ENCODE peak calls at places on chromosomes 2 and 18, in seven cellular contexts. O is GM12864, F is Panc1, M is GM23338, W is cardiac fibroblast, B is suprapubic skin, E is adrenal gland. Z is an unnamed sample.

GRCh38 chr2:230865324-230865765 is 603 bp downstream of the ITM2C start:
- DNase-seq in B (no peak), W (peak; percentile 20), M (peak; percentile 78), F (no peak), O (no peak), E (no peak), Z (no peak)

GRCh38 chr2:162126145-162126926 is 25.7 kb downstream of the GCG start:
- DNase-seq in O (peak; percentile 18), M (no peak), F (no peak), B (no peak), E (no peak), W (no peak), Z (no peak)

GRCh38 chr2:64267699-64268098 is 123.5 kb upstream of the PELI1 start:
- DNase-seq in W (peak; percentile 75), B (no peak), M (peak; percentile 84), E (no peak), F (no peak), O (no peak), Z (no peak)

GRCh38 chr18:52992041-52992440 is 652.0 kb downstream of the DCC start:
- DNase-seq in O (no peak), E (no peak), B (no peak), W (no peak), F (no peak), M (peak; percentile 80), Z (no peak)

GRCh38 chr2:128685841-128686497 is 367.3 kb upstream of the HS6ST1 start:
- DNase-seq in F (no peak), M (no peak), O (no peak), E (peak; percentile 18), B (no peak), W (no peak), Z (no peak)

GRCh38 chr2:229270551-229271410 is at the start of gene PID1:
- DNase-seq in B (no peak), W (peak; percentile 69), M (peak; percentile 78), E (no peak), F (no peak), O (no peak), Z (no peak)

GRCh38 chr2:84940836-84941412 is 30.0 kb upstream of the KCMF1 start:
- DNase-seq in F (no peak), W (no peak), E (no peak), O (no peak), B (no peak), M (no peak), Z (no peak)

GRCh38 chr2:26646986-26647672 is 6.0 kb upstream of the CIB4 start:
- DNase-seq in M (no peak), E (peak; percentile 35), B (peak; percentile 67), W (no peak), F (no peak), O (no peak), Z (no peak)

GRCh38 chr2:29528891-29529520 is 392.4 kb downstream of the ALK start:
- DNase-seq in M (no peak), F (no peak), O (no peak), W (peak; percentile 42), E (peak; percentile 74), B (no peak), Z (no peak)

GRCh38 chr18:76931171-76931570 is 108.8 kb downstream of the ZNF236 start:
- DNase-seq in B (no peak), O (no peak), M (no peak), E (no peak), F (no peak), W (no peak), Z (no peak)

GRCh38 chr2:17879137-17879912 is 858 bp downstream of the KCNS3 start:
- DNase-seq in W (peak; percentile 14), F (no peak), M (peak; percentile 96), O (no peak), B (peak; percentile 82), E (no peak), Z (peak; percentile 34)

GRCh38 chr2:100976061-100976460 is 26.0 kb upstream of the RPL31 start:
- DNase-seq in W (no peak), F (no peak), E (no peak), O (no peak), M (no peak), B (no peak), Z (no peak)

GRCh38 chr2:64454316-64455030 is 511 bp downstream of the LGALSL start:
- DNase-seq in W (peak; percentile 63), B (no peak), E (peak; percentile 72), M (peak; percentile 72), O (no peak), F (no peak), Z (peak; percentile 14)

GRCh38 chr18:66046025-66046602 is 295.3 kb downstream of the CDH7 start:
- DNase-seq in E (no peak), W (no peak), M (peak; percentile 15), O (no peak), B (no peak), F (no peak), Z (no peak)

GRCh38 chr18:76412818-76413565 is 82.0 kb downstream of the ZNF516 start:
- DNase-seq in O (no peak), B (no peak), W (peak; percentile 12), E (peak; percentile 51), M (no peak), F (no peak), Z (no peak)

GRCh38 chr18:44149706-44150105 is 531.0 kb upstream of the SETBP1 start:
- DNase-seq in W (peak; percentile 67), O (no peak), M (no peak), F (no peak), E (no peak), B (no peak), Z (peak; percentile 78)

GRCh38 chr18:76721207-76721996 is 101.0 kb upstream of the ZNF236 start:
- DNase-seq in O (no peak), F (no peak), E (peak; percentile 27), W (no peak), M (no peak), B (no peak), Z (no peak)

DNA sequence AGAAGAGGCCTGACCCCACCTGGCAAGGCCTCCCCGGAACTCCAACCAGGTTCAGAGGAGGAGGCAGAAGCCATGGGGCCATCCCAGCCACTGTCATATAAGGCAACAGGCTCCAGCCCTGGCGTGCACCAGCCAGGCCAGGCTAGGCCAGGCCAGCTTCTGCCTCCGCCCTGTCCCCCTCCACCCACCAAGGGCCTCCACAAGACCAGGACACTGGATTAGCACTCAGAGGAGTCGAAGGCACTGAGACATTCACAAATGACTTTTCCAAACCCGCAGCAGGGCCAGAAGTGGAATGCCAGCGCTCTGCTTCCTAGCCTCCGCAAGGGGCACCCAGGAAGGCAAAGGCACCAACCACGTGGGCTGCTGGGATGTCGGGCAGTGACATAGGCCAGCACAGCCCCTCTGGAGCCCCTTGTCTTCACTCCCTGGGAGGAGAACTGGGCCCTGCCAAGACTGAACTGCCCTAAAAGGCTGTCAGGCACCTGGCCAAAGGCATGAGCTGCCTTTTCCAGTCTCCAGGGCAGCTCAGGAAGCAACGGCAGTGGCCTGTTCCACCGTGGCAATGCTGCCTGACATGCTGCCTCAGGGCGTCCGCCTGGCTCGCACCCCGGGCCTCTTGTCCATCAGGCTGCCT is 37.6 kb upstream of the SEMA4C start:
- DNase-seq in O (no peak), W (peak; percentile 65), E (peak; percentile 72), B (peak; percentile 89), M (peak; percentile 65), F (no peak), Z (peak; percentile 53)
- H3K4me3 ChIP-seq in O (no peak overlapping the region), W (no peak overlapping the region), E (no peak overlapping the region), B (peak overlapping the region; percentile 26), M (no peak overlapping the region), F (no peak overlapping the region), Z (no peak overlapping the region)

GRCh38 chr18:74806700-74807416 is 209.2 kb downstream of the ZNF407 start:
- DNase-seq in M (no peak), B (no peak), O (peak; percentile 62), F (peak; percentile 97), W (peak; percentile 55), E (no peak), Z (peak; percentile 77)
- H3K4me3 ChIP-seq in M (no peak overlapping the region), B (no peak overlapping the region), O (no peak overlapping the region), F (no peak overlapping the region), W (no peak overlapping the region), E (no peak overlapping the region), Z (no peak overlapping the region)

DNA sequence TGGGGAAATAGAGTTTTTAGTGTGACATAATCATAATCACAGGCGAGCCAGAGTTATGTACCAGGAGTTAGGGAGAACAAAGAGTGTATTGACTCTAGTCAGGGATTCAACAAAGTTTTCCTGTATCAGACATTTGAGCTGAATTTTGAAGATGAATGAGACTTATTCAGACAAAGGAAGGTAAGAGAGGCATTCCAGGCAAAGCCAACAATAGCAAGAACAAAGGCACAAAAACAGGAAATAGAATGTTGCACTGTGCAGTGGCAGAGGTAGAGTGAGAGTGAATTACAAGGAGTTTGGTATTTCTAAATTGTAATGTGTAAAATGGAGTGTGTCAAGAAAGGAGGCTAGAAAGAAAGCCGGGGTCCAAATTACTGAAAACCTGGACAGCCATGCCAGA is 156.2 kb downstream of the CCDC148 start:
- DNase-seq in B (no peak), W (no peak), F (no peak), M (no peak), E (no peak), O (no peak), Z (no peak)
- H3K4me3 ChIP-seq in B (no peak overlapping the region), W (no peak overlapping the region), F (no peak overlapping the region), M (no peak overlapping the region), E (no peak overlapping the region), O (no peak overlapping the region), Z (no peak overlapping the region)

GRCh38 chr2:159795781-159796667 is 2.0 kb downstream of the CD302 start:
- DNase-seq in O (no peak), M (no peak), E (no peak), B (no peak), F (no peak), W (no peak), Z (no peak)

GRCh38 chr2:159801925-159802324 is 3.9 kb upstream of the CD302 start:
- DNase-seq in F (no peak), O (no peak), B (no peak), W (no peak), E (no peak), M (no peak), Z (no peak)

GRCh38 chr2:159798376-159798724 is 342 bp upstream of the CD302 start:
- DNase-seq in O (no peak), E (no peak), M (no peak), W (no peak), F (no peak), B (no peak), Z (no peak)

GRCh38 chr2:159799833-159800232 is 1.8 kb upstream of the CD302 start:
- DNase-seq in F (no peak), W (no peak), M (no peak), O (no peak), E (no peak), B (no peak), Z (no peak)

DNA sequence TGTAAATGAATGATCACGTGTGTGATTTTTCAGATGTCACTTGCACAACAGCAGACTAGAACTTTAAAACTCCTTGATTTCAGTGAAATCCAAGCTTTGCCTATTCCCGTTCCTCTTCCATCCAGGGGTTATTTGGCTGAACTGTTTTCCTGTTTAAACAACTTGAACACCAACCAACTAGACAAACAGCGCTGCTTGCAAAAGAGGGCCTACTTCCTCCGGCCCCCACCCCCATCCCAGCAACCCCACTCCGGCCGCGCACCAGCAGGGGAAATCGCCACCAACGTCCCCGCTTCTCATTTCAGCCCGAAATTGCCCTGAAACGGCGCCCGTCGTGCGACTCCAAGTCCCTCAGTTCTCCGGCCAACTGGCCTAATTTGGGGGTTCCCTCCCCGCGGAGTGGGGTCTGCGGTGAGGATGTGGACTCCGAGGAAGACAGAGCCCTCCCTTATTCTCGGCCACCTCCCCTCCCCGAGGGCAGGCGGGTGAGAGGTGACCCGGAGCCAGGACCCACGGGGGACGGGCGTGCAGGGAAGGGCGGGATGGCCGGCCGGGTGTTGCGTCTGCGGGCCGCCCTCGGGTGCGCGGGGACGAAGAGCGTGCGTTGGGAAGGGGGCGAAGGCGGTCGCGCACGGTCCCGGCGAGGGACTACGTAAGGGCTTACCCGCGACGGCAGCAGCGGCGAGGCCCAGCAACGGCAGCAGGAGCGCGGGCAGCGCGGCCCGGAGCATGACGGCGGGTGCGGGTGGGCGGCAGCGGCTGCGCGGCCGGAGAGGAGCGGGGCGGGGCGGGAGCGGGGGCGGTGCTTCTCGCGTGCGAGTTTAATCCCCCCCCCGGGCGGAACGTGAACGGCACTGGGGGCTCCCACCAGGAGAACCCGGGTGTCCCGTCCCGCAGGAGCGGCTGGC is at the start of gene CD302:
- DNase-seq in M (peak; percentile 74), W (peak; percentile 82), F (no peak), O (no peak), B (peak; percentile 89), E (peak; percentile 78), Z (no peak)
- H3K4me3 ChIP-seq in M (peak within 1 kb of the TSS; percentile 87), W (peak within 1 kb of the TSS; percentile 84), F (peak within 1 kb of the TSS; percentile 81), O (peak within 1 kb of the TSS; percentile 74), B (peak within 1 kb of the TSS; percentile 84), E (peak within 1 kb of the TSS; percentile 67), Z (peak within 1 kb of the TSS; percentile 71)

Z was measured in retinal pigment epithelial cell.